ENCODE peak calls at places on chromosome 15, in ten cellular contexts. E is cardiac muscle cell, P is psoas muscle, L is endothelial cell of umbilical vein, M is left lung, X is spleen, R is transverse colon, N is lower lobe of right lung, B is fibroblast of lung, W is HepG2. F is an unnamed sample. For H3K4me1, the result is how much of the 10 kb centered on the place peaks cover.

GRCh38 chr15:70703483-70703882 is 59.9 kb downstream of the UACA start:
- DNase-seq in E (no peak), P (no peak), L (no peak), M (no peak), X (no peak), R (no peak), N (no peak), B (no peak), W (no peak), F (no peak)

GRCh38 chr15:65302061-65302460 is 2.4 kb upstream of the RNU5B-1 start:
- DNase-seq in E (no peak), P (no peak), L (no peak), M (no peak), X (peak), R (no peak), N (no peak), B (no peak), W (no peak), F (no peak)

GRCh38 chr15:69789648-69790393 is 307.9 kb downstream of the TLE3 start:
- DNase-seq in E (no peak), P (no peak), L (no peak), M (no peak), X (peak), R (no peak), N (no peak), B (no peak), W (no peak), F (no peak)

GRCh38 chr15:43410572-43411214 is 39.8 kb downstream of the TUBGCP4 start:
- DNase-seq in E (no peak), P (no peak), L (no peak), M (no peak), X (no peak), R (no peak), N (no peak), B (peak), W (no peak), F (no peak)

GRCh38 chr15:47196057-47196456 is 521.2 kb upstream of the SEMA6D start:
- DNase-seq in E (peak), P (peak), L (peak), M (peak), X (peak), R (peak), N (peak), B (peak), W (peak), F (no peak)

GRCh38 chr15:90234519-90234988 is 545 bp downstream of the GDPGP1 start:
- DNase-seq in E (no peak), P (no peak), L (no peak), M (no peak), X (no peak), R (no peak), N (no peak), B (peak), W (peak), F (no peak)

GRCh38 chr15:57130956-57131355 is 212.5 kb downstream of the TCF12 start:
- DNase-seq in E (no peak), P (no peak), L (no peak), M (no peak), X (no peak), R (no peak), N (no peak), B (no peak), W (no peak), F (no peak)

GRCh38 chr15:43275736-43276562 is 9.2 kb upstream of the TGM5 start:
- DNase-seq in E (no peak), P (no peak), L (no peak), M (no peak), X (no peak), R (no peak), N (no peak), B (no peak), W (no peak), F (no peak)

GRCh38 chr15:84671211-84671610 is 13.2 kb upstream of the NMB start:
- DNase-seq in E (no peak), P (no peak), L (no peak), M (no peak), X (no peak), R (no peak), N (no peak), B (peak), W (no peak), F (no peak)

GRCh38 chr15:101613130-101614000 is 38.8 kb downstream of the TM2D3 start:
- DNase-seq in E (peak), P (peak), L (no peak), M (peak), X (no peak), R (peak), N (no peak), B (peak), W (peak), F (no peak)

GRCh38 chr15:85673326-85673725 is 121.4 kb downstream of the KLHL25 start:
- DNase-seq in E (no peak), P (no peak), L (no peak), M (no peak), X (no peak), R (no peak), N (no peak), B (peak), W (no peak), F (no peak)

GRCh38 chr15:95604634-95605036 is 725.9 kb upstream of the NR2F2 start:
- DNase-seq in E (no peak), P (no peak), L (peak), M (no peak), X (no peak), R (no peak), N (no peak), B (peak), W (no peak), F (no peak)

GRCh38 chr15:32718082-32718821 is 448 bp downstream of the GREM1 start:
- DNase-seq in E (peak), P (no peak), L (peak), M (peak), X (no peak), R (peak), N (no peak), B (peak), W (no peak), F (no peak)

GRCh38 chr15:77632760-77633133 is at the start of gene LINGO1:
- DNase-seq in E (peak), P (no peak), L (no peak), M (no peak), X (no peak), R (no peak), N (no peak), B (no peak), W (no peak), F (no peak)

GRCh38 chr15:38680780-38681179 is 116.2 kb upstream of the RASGRP1 start:
- DNase-seq in E (no peak), P (no peak), L (no peak), M (no peak), X (no peak), R (no peak), N (no peak), B (no peak), W (no peak), F (no peak)

GRCh38 chr15:29270976-29271375 is 1.4 kb upstream of the NSMCE3 start:
- DNase-seq in E (no peak), P (no peak), L (no peak), M (no peak), X (no peak), R (no peak), N (no peak), B (no peak), W (no peak), F (no peak)

GRCh38 chr15:87955284-87955909 is 301.1 kb downstream of the NTRK3 start:
- DNase-seq in E (no peak), P (no peak), L (no peak), M (no peak), X (no peak), R (no peak), N (no peak), B (no peak), W (no peak), F (no peak)

GRCh38 chr15:95799286-95800187 is 531.0 kb upstream of the NR2F2 start:
- DNase-seq in E (no peak), P (no peak), L (peak), M (no peak), X (no peak), R (no peak), N (no peak), B (peak), W (peak), F (no peak)

GRCh38 chr15:73284073-73284472 is 84.7 kb downstream of the HCN4 start:
- DNase-seq in E (no peak), P (no peak), L (peak), M (no peak), X (no peak), R (no peak), N (no peak), B (peak), W (no peak), F (no peak)

GRCh38 chr15:33028495-33028894 is 166.0 kb downstream of the FMN1 start:
- DNase-seq in E (no peak), P (no peak), L (no peak), M (no peak), X (no peak), R (no peak), N (no peak), B (peak), W (no peak), F (no peak)

GRCh38 chr15:35078221-35078915 is 6.7 kb downstream of the NANOGP8 start:
- DNase-seq in E (peak), P (no peak), L (peak), M (no peak), X (no peak), R (peak), N (no peak), B (peak), W (peak), F (no peak)

GRCh38 chr15:42735382-42736165 is 1.4 kb downstream of the CDAN1 start:
- DNase-seq in E (no peak), P (no peak), L (no peak), M (no peak), X (no peak), R (no peak), N (no peak), B (no peak), W (no peak), F (no peak)

GRCh38 chr15:47959617-47960398 is 161.0 kb upstream of the SLC24A5 start:
- DNase-seq in E (no peak), P (no peak), L (no peak), M (no peak), X (no peak), R (no peak), N (no peak), B (no peak), W (no peak), F (no peak)

GRCh38 chr15:64144565-64145281 is 6.8 kb upstream of the SNX22 start:
- DNase-seq in E (no peak), P (no peak), L (no peak), M (no peak), X (no peak), R (no peak), N (no peak), B (no peak), W (no peak), F (no peak)

GRCh38 chr15:87672309-87672897 is 584.1 kb downstream of the NTRK3 start:
- DNase-seq in E (peak), P (no peak), L (peak), M (no peak), X (no peak), R (no peak), N (no peak), B (peak), W (no peak), F (no peak)

GRCh38 chr15:96849501-96849900 is 519.0 kb downstream of the NR2F2 start:
- DNase-seq in E (no peak), P (no peak), L (peak), M (no peak), X (no peak), R (no peak), N (no peak), B (peak), W (no peak), F (no peak)

GRCh38 chr15:101316529-101316928 is 21.5 kb upstream of the SNRPA1 start:
- DNase-seq in E (no peak), P (no peak), L (no peak), M (no peak), X (peak), R (no peak), N (no peak), B (no peak), W (no peak), F (no peak)

GRCh38 chr15:85558747-85559327 is 178.4 kb downstream of the AKAP13 start:
- DNase-seq in E (no peak), P (no peak), L (no peak), M (no peak), X (no peak), R (no peak), N (no peak), B (no peak), W (no peak), F (no peak)

GRCh38 chr15:74156678-74157411 is 16.7 kb upstream of the ISLR start:
- DNase-seq in E (peak), P (no peak), L (no peak), M (no peak), X (no peak), R (no peak), N (no peak), B (no peak), W (no peak), F (no peak)

GRCh38 chr15:87461621-87462020 is 794.9 kb downstream of the NTRK3 start:
- DNase-seq in E (no peak), P (no peak), L (no peak), M (no peak), X (no peak), R (no peak), N (no peak), B (no peak), W (no peak), F (no peak)

GRCh38 chr15:40927497-40928346 is 1.4 kb upstream of the DLL4 start:
- DNase-seq in E (no peak), P (peak), L (no peak), M (peak), X (peak), R (peak), N (no peak), B (no peak), W (no peak), F (no peak)

GRCh38 chr15:43118829-43119228 is 13.0 kb upstream of the UBR1 start:
- DNase-seq in E (no peak), P (no peak), L (no peak), M (no peak), X (no peak), R (no peak), N (no peak), B (no peak), W (no peak), F (no peak)

GRCh38 chr15:91049378-91050127 is 27.2 kb upstream of the VPS33B start:
- DNase-seq in E (peak), P (no peak), L (peak), M (no peak), X (no peak), R (peak), N (no peak), B (peak), W (peak), F (peak)

GRCh38 chr15:63083541-63083940 is 38.1 kb upstream of the LACTB start:
- DNase-seq in E (no peak), P (no peak), L (no peak), M (no peak), X (no peak), R (no peak), N (no peak), B (no peak), W (no peak), F (no peak)
- H3K4me1 ChIP-seq in E (under half), P (under half), L (under half), M (under half), X (under half), R (under half), N (under half), B (under half), W (half or more), F (under half)

GRCh38 chr15:50879016-50879415 is 29.5 kb upstream of the AP4E1 start:
- DNase-seq in E (no peak), P (no peak), L (no peak), M (no peak), X (no peak), R (no peak), N (no peak), B (no peak), W (no peak), F (no peak)
- H3K4me1 ChIP-seq in E (under half), P (under half), L (under half), M (under half), X (half or more), R (under half), N (under half), B (under half), W (under half), F (under half)

DNA sequence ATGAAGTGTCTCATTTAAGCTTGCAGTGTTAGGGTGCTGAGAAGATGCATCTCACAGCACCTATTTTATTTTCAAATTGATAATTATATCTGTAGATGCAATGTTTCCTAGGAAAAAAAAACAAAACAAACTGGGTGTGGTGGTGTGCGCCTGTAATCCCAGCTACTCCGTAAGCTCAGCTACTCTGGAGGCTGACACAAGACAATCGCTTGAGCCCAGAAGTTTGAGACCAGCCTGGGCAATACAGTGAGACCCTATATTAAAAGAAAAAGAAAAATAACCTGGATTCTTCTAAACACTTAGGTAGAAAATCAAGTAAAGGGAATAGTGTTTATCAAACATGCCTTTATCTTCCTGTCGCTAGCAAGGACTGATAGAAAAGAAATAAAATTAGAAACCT is 1.9 kb downstream of the MINDY2 start:
- DNase-seq in E (no peak), P (no peak), L (no peak), M (no peak), X (no peak), R (no peak), N (no peak), B (no peak), W (no peak), F (no peak)
- H3K4me1 ChIP-seq in E (under half), P (under half), L (under half), M (under half), X (half or more), R (under half), N (under half), B (under half), W (under half), F (under half)

DNA sequence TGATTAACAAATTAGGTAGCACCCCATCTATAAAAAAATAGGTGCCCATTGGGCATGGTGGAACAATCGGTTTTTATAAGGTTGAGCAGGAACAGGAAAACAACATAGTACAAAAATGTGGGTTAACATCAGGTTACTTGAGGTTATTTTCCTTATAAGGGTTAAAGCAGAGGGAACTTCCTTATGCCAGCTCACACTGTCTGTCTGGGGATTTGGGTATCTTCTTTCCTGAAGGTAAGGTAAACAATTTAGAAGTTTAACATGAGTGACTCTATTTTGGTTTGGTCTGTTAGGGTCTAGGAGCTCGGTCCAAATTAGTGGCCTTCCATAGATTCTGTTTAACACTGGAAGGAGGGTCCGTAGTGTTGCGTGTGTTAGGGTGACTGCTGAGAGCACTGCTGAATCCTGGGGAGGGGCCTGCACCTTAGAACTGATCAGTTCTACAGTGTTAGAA is 14.7 kb downstream of the CHD2 start:
- DNase-seq in E (no peak), P (no peak), L (no peak), M (no peak), X (no peak), R (no peak), N (no peak), B (no peak), W (no peak), F (no peak)
- H3K4me1 ChIP-seq in E (under half), P (half or more), L (under half), M (half or more), X (half or more), R (half or more), N (half or more), B (under half), W (half or more), F (half or more)

DNA sequence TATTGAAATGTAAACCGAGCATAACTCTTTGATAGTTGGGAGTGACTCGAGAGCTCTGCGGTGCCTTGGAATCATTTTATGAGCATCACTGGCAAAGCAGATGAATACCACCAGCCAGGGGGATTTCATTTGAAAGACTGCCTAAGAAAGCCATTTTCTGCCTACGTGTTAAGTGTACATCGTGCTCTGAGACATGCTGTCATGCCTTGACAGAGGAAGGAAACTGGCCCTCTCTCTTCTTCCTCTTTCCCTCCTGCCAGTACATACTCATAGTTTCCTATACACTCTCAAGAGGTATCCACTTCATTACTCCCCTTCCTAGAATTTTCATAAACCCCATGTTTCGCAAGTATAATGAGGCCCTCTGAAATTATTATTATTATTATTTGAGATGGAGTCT is 8.8 kb downstream of the BCL2A1 start:
- DNase-seq in E (no peak), P (no peak), L (no peak), M (no peak), X (no peak), R (no peak), N (no peak), B (no peak), W (no peak), F (no peak)
- H3K4me1 ChIP-seq in E (under half), P (under half), L (under half), M (under half), X (half or more), R (under half), N (under half), B (under half), W (under half), F (under half)

GRCh38 chr15:98646546-98647025 is 1.8 kb upstream of the IGF1R start:
- DNase-seq in E (no peak), P (no peak), L (no peak), M (no peak), X (no peak), R (no peak), N (no peak), B (no peak), W (no peak), F (no peak)
- H3K4me1 ChIP-seq in E (under half), P (under half), L (under half), M (under half), X (under half), R (under half), N (under half), B (under half), W (under half), F (under half)